ENCODE peak calls at places on chromosomes 3 and 15, in four cellular contexts. D is DND-41, O is breast epithelium, G is lung. F is an unnamed sample.

GRCh38 chr3:64454179-64454578 is 228.9 kb upstream of the PRICKLE2 start:
- DNase-seq in D (no peak), G (no peak), O (no peak), F (no peak)

GRCh38 chr3:61578667-61579367 is 17.4 kb downstream of the PTPRG start:
- DNase-seq in D (no peak), G (no peak), O (no peak), F (no peak)

GRCh38 chr15:68593826-68594532 is 15.2 kb downstream of the CORO2B start:
- DNase-seq in O (no peak), D (no peak), G (no peak), F (no peak)

GRCh38 chr15:56528136-56528535 is 63.2 kb upstream of the MNS1 start:
- DNase-seq in D (no peak), O (no peak), G (no peak), F (no peak)

GRCh38 chr15:77992356-77993222 is 84.9 kb downstream of the TBC1D2B start:
- DNase-seq in G (no peak), O (no peak), D (no peak), F (no peak)

GRCh38 chr3:74624301-74624700 is 9.8 kb upstream of the CNTN3 start:
- DNase-seq in G (no peak), O (no peak), D (no peak), F (no peak)

GRCh38 chr15:58573270-58573669 is 141.5 kb downstream of the LIPC start:
- DNase-seq in G (no peak), O (no peak), D (no peak), F (no peak)

GRCh38 chr3:192215-192929 is 4.2 kb upstream of the CHL1 start:
- DNase-seq in G (no peak), O (no peak), D (no peak), F (no peak)

GRCh38 chr15:32029862-32030781 is at the start of gene CHRNA7:
- DNase-seq in G (peak; percentile 64), O (peak; percentile 22), D (no peak), F (no peak)

GRCh38 chr3:17969244-17969643 is 226.8 kb upstream of the TBC1D5 start:
- DNase-seq in G (no peak), O (no peak), D (no peak), F (no peak)

GRCh38 chr3:113844622-113845222 is 6.1 kb downstream of the GRAMD1C start:
- DNase-seq in O (no peak), D (no peak), G (no peak), F (no peak)

GRCh38 chr15:71294251-71294635 is 179.0 kb downstream of the THSD4 start:
- DNase-seq in G (no peak), D (no peak), O (no peak), F (no peak)

GRCh38 chr15:36675008-36675407 is 95.6 kb downstream of the CDIN1 start:
- DNase-seq in D (no peak), O (no peak), G (no peak), F (no peak)

GRCh38 chr3:179973931-179974361 is 62.8 kb downstream of the PEX5L start:
- DNase-seq in O (no peak), D (peak; percentile 85), G (no peak), F (no peak)

GRCh38 chr3:118833075-118833474 is 201.6 kb downstream of the IGSF11 start:
- DNase-seq in O (no peak), D (no peak), G (no peak), F (no peak)

GRCh38 chr3:161100994-161101393 is 4.2 kb downstream of the B3GALNT1 start:
- DNase-seq in O (no peak), D (no peak), G (peak; percentile 50), F (no peak)

GRCh38 chr3:126106336-126107202 is 22.6 kb upstream of the SLC41A3 start:
- DNase-seq in O (peak; percentile 6), G (no peak), D (no peak), F (no peak)

GRCh38 chr15:74383695-74384565 is 16.5 kb upstream of the CYP11A1 start:
- DNase-seq in D (peak; percentile 41), O (peak; percentile 63), G (no peak), F (peak; percentile 17)

GRCh38 chr3:125055913-125056705 is at the start of gene HEG1:
- DNase-seq in O (peak; percentile 70), D (peak; percentile 75), G (peak; percentile 86), F (peak; percentile 65)

GRCh38 chr3:60101628-60102027 is 1051.8 kb upstream of the CFAP20DC start:
- DNase-seq in D (no peak), G (no peak), O (no peak), F (no peak)

GRCh38 chr15:64622410-64623260 is 152.8 kb downstream of the RBPMS2 start:
- DNase-seq in O (no peak), D (peak; percentile 62), G (no peak), F (peak; percentile 11)

GRCh38 chr3:23644741-23645140 is 161.0 kb upstream of the UBE2E1 start:
- DNase-seq in O (no peak), G (no peak), D (no peak), F (no peak)

GRCh38 chr15:33152502-33153109 is 41.9 kb downstream of the FMN1 start:
- DNase-seq in O (no peak), D (no peak), G (peak; percentile 36), F (no peak)

GRCh38 chr3:171541181-171541580 is 81.0 kb upstream of the TNIK start:
- DNase-seq in O (no peak), D (no peak), G (no peak), F (no peak)

GRCh38 chr15:58839485-58839884 is 68.4 kb downstream of the MINDY2 start:
- DNase-seq in G (no peak), D (no peak), O (no peak), F (no peak)

GRCh38 chr15:31024330-31024729 is 32.9 kb upstream of the MTMR10 start:
- DNase-seq in D (no peak), G (no peak), O (peak; percentile 39), F (no peak)

GRCh38 chr3:133130168-133130567 is 92.0 kb downstream of the TMEM108 start:
- DNase-seq in O (no peak), D (no peak), G (no peak), F (no peak)

DNA sequence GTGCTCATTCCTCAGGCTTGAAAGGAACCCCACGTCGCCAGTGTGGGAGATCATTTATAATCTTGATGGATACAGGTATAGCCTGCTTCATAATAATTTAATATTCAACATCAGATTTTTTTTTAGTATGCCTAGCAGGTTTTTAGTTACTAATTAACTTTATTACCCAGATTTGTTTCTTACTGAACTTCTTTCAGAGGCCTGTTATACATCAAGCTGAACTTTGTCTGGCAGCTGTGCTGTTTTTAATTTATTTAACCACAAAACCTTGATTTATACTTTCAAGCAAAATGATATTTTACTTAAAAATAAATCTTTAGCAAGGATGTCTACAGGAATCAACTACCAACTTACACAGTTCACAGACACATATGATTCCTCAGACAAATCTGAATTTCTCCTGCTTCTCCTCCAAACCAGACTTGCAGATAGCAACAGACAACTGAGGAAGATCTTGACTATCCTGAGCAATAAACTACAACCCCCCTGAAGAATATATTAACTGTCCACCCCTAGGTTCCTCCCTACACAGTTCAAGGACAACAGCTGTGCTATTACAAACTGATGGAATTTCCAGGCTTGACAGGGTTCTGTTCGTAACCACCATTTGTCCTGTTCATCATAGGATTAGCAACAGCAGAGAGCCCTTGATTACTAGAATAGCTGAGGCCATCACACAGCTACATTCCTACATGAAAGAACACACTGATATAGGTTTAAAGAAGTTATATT is 599 bp downstream of the MAP4 start:
- DNase-seq in G (no peak), D (no peak), O (no peak), F (no peak)
- H3K27ac ChIP-seq in G (peak overlapping the region; percentile 78), D (peak overlapping the region; percentile 55), O (no peak overlapping the region), F (no peak overlapping the region)

GRCh38 chr15:91263632-91264477 is 163.8 kb downstream of the SV2B start:
- DNase-seq in O (peak; percentile 26), G (no peak), D (no peak), F (no peak)
- H3K27ac ChIP-seq in O (no peak overlapping the region), G (peak overlapping the region; percentile 41), D (no peak overlapping the region), F (no peak overlapping the region)

DNA sequence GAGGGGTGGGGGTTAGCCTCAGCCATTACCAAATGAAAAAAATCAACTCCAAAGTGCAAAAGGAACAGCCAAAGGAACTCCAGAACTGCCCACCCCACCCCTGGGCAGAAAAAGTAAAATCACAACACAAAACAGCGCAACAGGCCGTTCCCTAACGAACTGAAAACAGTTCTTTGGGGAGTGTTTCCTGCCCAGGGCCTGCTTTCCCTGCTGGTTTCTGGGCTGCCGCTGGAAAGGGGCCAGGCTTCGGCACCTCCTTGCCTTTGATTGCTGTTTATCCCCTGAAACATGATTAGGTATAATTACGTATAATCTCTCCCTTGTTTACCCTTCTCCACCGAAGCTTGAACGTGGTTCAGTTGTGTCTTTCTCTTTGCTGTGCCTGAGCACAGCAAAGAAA is 57.5 kb upstream of the NEO1 start:
- DNase-seq in G (no peak), O (no peak), D (no peak), F (no peak)
- H3K27ac ChIP-seq in G (no peak overlapping the region), O (peak overlapping the region; percentile 27), D (no peak overlapping the region), F (no peak overlapping the region)

DNA sequence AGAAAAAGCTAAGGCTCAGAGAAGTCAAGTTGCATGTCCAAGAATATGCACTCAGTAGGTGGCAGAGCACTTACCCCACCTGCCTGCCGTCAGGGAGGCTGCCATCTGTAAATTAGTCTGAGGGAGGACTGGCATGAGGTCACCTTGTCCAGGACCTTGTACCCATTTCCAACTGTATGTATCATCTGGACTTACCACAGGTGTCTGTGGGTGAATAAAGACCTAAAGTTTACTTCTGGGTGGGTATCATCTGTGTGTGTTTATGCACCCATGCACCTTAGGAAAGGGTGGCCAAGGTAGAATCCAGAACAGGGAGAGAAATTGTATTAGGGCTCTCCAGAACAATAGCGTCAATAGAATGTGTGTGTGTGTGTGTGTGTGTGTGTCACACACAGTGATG is 69.1 kb upstream of the PRR23C start:
- DNase-seq in O (no peak), D (no peak), G (no peak), F (no peak)
- H3K27ac ChIP-seq in O (no peak overlapping the region), D (no peak overlapping the region), G (no peak overlapping the region), F (no peak overlapping the region)

DNA sequence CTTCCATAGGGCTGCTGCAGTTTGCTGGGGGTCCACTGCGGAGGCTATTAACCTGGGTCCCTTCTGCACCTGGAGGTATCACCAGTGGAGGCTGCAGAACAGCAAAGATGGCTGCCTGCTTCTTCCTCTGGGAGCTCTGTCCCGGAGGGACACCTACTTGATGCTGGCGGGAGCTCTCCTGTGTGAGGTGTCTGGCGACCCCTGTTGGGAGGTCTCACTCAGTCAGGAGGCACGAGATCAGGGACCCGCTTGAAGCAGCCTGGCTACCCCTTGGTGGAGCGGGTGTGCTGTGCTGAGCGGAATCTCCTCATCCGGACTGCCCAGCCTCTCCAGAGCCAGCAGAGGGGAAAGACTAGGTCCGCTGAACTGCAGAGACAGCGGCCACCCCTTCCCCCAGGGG is 56.0 kb upstream of the CTXND1 start:
- DNase-seq in G (no peak), D (no peak), O (no peak), F (no peak)
- H3K27ac ChIP-seq in G (no peak overlapping the region), D (no peak overlapping the region), O (no peak overlapping the region), F (no peak overlapping the region)

GRCh38 chr3:47324278-47324865 is 41.6 kb downstream of the KLHL18 start:
- DNase-seq in G (peak; percentile 65), D (peak; percentile 66), O (peak; percentile 44), F (peak; percentile 21)
- H3K27ac ChIP-seq in G (no peak overlapping the region), D (no peak overlapping the region), O (no peak overlapping the region), F (no peak overlapping the region)

GRCh38 chr15:44550256-44550655 is 13.3 kb downstream of the EIF3J start:
- DNase-seq in O (no peak), D (no peak), G (no peak), F (no peak)

GRCh38 chr15:44541282-44541958 is 4.5 kb downstream of the EIF3J start:
- DNase-seq in D (no peak), G (no peak), O (no peak), F (no peak)

GRCh38 chr15:44550734-44551133 is 13.8 kb downstream of the EIF3J start:
- DNase-seq in D (no peak), G (no peak), O (no peak), F (no peak)

GRCh38 chr15:44545934-44546802 is 9.2 kb downstream of the EIF3J start:
- DNase-seq in D (no peak), G (no peak), O (no peak), F (no peak)
- H3K27ac ChIP-seq in D (no peak overlapping the region), G (peak overlapping the region; percentile 66), O (no peak overlapping the region), F (peak overlapping the region; percentile 11)